ENCODE peak calls at places on chromosomes 13 and 19, in eight cellular contexts. M is CD8-positive, alpha-beta T cell; C is heart left ventricle; Q is foreskin fibroblast; P is ascending aorta; T is HCT116; F is RWPE1; Z is neural crest cell. R is an unnamed sample.

GRCh38 chr19:58396691-58397532 is 1.5 kb downstream of the RNF225 start:
- DNase-seq in P (no peak), Q (no peak), C (no peak), Z (no peak), T (no peak), M (no peak), F (no peak), R (no peak)

GRCh38 chr13:36758345-36758744 is 60.7 kb upstream of the RFXAP start:
- DNase-seq in M (no peak), C (no peak), P (no peak), Z (no peak), Q (no peak), F (no peak), T (no peak), R (no peak)

GRCh38 chr19:6393982-6394412 is 1.0 kb upstream of the GTF2F1 start:
- DNase-seq in Z (no peak), C (no peak), P (no peak), F (no peak), Q (no peak), M (peak; percentile 73), T (no peak), R (no peak)

GRCh38 chr13:45341799-45342584 is 1.0 kb upstream of the TPT1 start:
- DNase-seq in P (peak; percentile 31), Z (no peak), M (no peak), C (peak; percentile 47), T (no peak), F (no peak), Q (peak; percentile 78), R (no peak)

GRCh38 chr13:107210216-107211010 is 642.5 kb upstream of the ARGLU1 start:
- DNase-seq in T (no peak), C (no peak), Z (no peak), P (no peak), M (no peak), F (no peak), Q (peak; percentile 1), R (no peak)

GRCh38 chr13:90003566-90003965 is 1343.9 kb upstream of the MIR17HG start:
- DNase-seq in M (no peak), Q (no peak), P (no peak), C (no peak), T (no peak), Z (no peak), F (no peak), R (no peak)

GRCh38 chr13:114004416-114005205 is 30.7 kb upstream of the C13orf46 start:
- DNase-seq in P (no peak), F (no peak), C (peak; percentile 48), M (no peak), Z (no peak), Q (no peak), T (no peak), R (no peak)

GRCh38 chr13:113275387-113275786 is 21.7 kb upstream of the LAMP1 start:
- DNase-seq in Z (peak; percentile 25), F (peak; percentile 51), C (no peak), T (peak; percentile 59), M (peak; percentile 36), Q (peak; percentile 86), P (no peak), R (peak; percentile 19)

GRCh38 chr13:28953714-28954113 is 133.6 kb downstream of the MTUS2 start:
- DNase-seq in Z (no peak), M (no peak), P (no peak), T (no peak), C (no peak), Q (no peak), F (no peak), R (no peak)

GRCh38 chr19:7442423-7442822 is 46.4 kb downstream of the PEX11G start:
- DNase-seq in C (no peak), T (no peak), Z (no peak), P (no peak), Q (no peak), M (no peak), F (no peak), R (no peak)

GRCh38 chr19:7444042-7444441 is 44.8 kb downstream of the PEX11G start:
- DNase-seq in P (no peak), T (no peak), C (no peak), F (no peak), M (no peak), Z (no peak), Q (no peak), R (no peak)

GRCh38 chr19:7447648-7448047 is 41.2 kb downstream of the PEX11G start:
- DNase-seq in Z (no peak), M (no peak), C (no peak), F (no peak), P (no peak), T (no peak), Q (no peak), R (no peak)

GRCh38 chr19:7441468-7442146 is 47.2 kb downstream of the PEX11G start:
- DNase-seq in T (no peak), P (no peak), Q (no peak), Z (no peak), C (no peak), F (no peak), M (no peak), R (no peak)

DNA sequence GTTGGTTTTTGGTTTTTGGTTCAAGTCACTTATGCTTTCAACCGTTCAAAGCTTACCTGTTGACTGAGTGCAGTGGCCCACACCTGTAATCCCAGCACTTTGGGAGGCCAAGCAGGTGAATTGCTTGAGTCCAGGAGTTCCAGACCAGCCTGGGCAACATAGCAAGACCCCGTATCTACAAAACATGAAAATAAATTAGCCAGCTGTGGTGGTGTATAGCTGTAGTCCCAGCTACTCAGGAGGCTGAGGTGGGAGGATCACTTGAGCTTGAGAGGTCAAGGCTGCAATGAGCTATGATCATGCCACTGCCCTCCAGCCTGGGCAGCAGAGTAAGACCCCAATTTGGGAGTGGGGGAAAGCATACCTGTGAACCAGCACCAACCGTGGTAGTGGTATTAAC is 43.7 kb downstream of the PEX11G start:
- DNase-seq in T (no peak), Z (no peak), P (no peak), F (no peak), C (no peak), M (no peak), Q (no peak), R (no peak)
- TF ChIP-seq CTCF in T (no peak), Z (no peak), P (no peak), F (no peak), C (no peak), M (no peak), Q (no peak), R (no peak)

DNA sequence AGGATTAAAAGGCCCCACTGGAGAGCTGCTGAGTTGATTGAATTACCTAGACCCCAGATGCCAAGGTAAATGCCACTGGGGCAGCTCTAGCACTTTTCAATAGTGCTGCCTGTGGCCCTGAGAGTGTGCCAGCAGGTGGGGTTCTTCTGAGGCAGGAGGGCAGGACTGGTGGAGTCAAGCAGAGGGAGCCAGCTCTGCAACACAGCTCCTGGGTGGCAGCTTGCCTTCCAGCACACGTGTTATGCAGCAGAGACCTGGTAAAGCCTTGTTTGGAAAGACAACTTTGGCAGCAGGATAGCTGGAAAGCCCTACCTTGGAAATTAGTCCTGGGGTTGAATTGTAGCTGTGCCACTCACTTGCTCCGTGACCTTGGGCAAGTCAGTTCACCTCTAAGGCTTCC is 306.6 kb downstream of the ATP8A2 start:
- DNase-seq in P (no peak), M (no peak), Z (no peak), F (no peak), C (no peak), T (no peak), Q (no peak), R (no peak)
- TF ChIP-seq CTCF in P (no peak), M (no peak), Z (no peak), F (no peak), C (no peak), T (peak; percentile 10), Q (no peak), R (no peak)

GRCh38 chr19:18281082-18282020 is at the start of gene JUND:
- DNase-seq in C (peak; percentile 99), T (peak; percentile 93), F (peak; percentile 96), Q (peak; percentile 100), Z (peak; percentile 91), P (peak; percentile 96), M (peak; percentile 96), R (peak; percentile 96)

GRCh38 chr19:18279266-18279515 is 2.2 kb downstream of the JUND start:
- DNase-seq in C (no peak), Q (no peak), M (no peak), F (no peak), Z (no peak), T (no peak), P (no peak), R (no peak)

GRCh38 chr19:18279516-18280246 is 1.7 kb downstream of the JUND start:
- DNase-seq in Z (peak; percentile 91), P (peak; percentile 70), F (peak; percentile 96), Q (peak; percentile 98), T (peak; percentile 83), C (peak; percentile 94), M (peak; percentile 91), R (peak; percentile 90)

GRCh38 chr19:18280247-18281081 is 958 bp downstream of the JUND start:
- DNase-seq in C (peak; percentile 82), P (no peak), M (peak; percentile 81), F (peak; percentile 91), Z (peak; percentile 47), Q (peak; percentile 89), T (no peak), R (peak; percentile 49)

DNA sequence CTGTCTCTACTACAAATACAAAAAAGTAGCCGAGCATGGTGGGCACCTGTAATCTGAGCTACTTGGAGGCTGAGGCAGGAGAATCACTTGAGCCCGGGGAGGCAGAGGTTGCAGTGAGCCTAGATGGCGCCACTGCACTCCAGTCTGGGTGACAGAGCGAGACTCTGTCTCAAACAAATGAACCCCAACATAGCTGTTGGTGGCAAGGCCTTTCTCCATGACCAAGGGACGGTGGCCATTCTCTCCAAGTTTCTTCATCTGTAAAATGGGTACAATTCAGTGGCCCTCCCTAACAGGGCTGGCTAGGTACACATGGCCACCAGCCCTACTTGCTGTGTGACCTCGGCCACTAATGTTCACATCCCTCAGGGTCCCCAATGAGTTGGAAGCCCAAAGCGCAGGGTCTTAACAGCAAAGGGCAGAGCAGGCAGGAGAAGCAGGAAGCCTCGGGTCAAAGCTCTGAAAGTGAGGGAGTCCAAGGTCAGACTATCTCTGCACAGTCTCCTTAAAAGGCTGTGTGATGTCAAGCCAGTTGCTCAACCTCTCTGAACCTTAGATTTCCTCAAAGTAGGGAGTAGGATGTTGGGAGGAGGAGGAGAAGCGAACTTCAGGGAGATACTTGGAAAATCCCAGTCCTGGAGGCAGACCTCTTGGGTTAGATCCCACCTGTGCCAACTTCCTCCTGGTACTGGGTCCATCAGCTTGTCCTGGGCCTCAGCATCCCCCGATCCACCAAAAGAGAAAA is 2.7 kb downstream of the JUND start:
- DNase-seq in P (no peak), Z (no peak), Q (no peak), T (no peak), F (no peak), M (peak; percentile 38), C (no peak), R (no peak)
- TF ChIP-seq CTCF in P (peak; percentile 33), Z (peak; percentile 54), Q (peak; percentile 18), T (peak; percentile 44), F (no peak), M (peak; percentile 43), C (no peak), R (peak; percentile 48)

DNA sequence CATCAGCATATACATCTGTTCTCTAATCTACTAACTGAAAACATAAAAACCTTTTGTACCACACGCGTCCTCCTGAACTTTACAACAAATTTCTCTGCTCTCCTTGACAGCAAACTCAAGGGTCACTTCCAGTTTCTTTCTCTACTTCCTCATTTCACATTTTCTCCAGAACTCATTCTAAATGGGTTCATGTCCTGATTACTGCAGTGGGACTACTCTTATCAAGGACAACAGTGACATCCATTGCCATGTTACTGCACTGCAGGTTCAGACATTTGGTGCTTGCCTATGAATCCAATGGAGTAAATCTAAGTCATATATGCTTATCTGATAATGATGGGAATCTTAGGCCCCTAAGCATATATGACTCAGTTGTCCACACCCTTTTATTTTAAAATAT is 35.3 kb downstream of the FPR3 start:
- DNase-seq in C (no peak), T (no peak), F (no peak), Q (no peak), P (no peak), Z (no peak), M (no peak), R (no peak)
- TF ChIP-seq CTCF in C (peak; percentile 3), T (no peak), F (peak; percentile 11), Q (no peak), P (peak; percentile 23), Z (no peak), M (no peak), R (no peak)